ENCODE peak calls at places on chromosomes 1 and 21, in nine cellular contexts. One of them, this sample, is unnamed.

GRCh38 chr21:27407296-27407695 is 440.4 kb upstream of the ADAMTS5 start:
- DNase-seq in EL: no peak
- DNase-seq in mucosa of descending colon: no peak
- DNase-seq in HCEC 1CT: no peak
- DNase-seq in T-helper 2 cell: no peak
- DNase-seq in activated T-cell treated with anti-CD3 and anti-CD28 coated beads for 1 hour: no peak
- DNase-seq in stimulated activated CD8-positive, alpha-beta memory T cell treated with anti-CD3 and anti-CD28 coated beads, Interleukin-7, amount 100 ng/mL, for 1 hour: no peak
- DNase-seq in nucleus accumbens: no peak
- DNase-seq in stimulated activated CD4-positive, alpha-beta T cell treated with anti-CD3 and anti-CD28 coated beads, Interleukin-4, amount 100 ng/mL, for 24 hours: no peak
- DNase-seq in this sample: no peak

GRCh38 chr1:114737314-114737713 is 20.5 kb downstream of the CSDE1 start:
- DNase-seq in EL: no peak
- DNase-seq in stimulated activated CD8-positive, alpha-beta memory T cell treated with anti-CD3 and anti-CD28 coated beads, Interleukin-7, amount 100 ng/mL, for 1 hour: no peak
- DNase-seq in nucleus accumbens: no peak
- DNase-seq in mucosa of descending colon: peak
- DNase-seq in T-helper 2 cell: no peak
- DNase-seq in activated T-cell treated with anti-CD3 and anti-CD28 coated beads for 1 hour: no peak
- DNase-seq in HCEC 1CT: no peak
- DNase-seq in stimulated activated CD4-positive, alpha-beta T cell treated with anti-CD3 and anti-CD28 coated beads, Interleukin-4, amount 100 ng/mL, for 24 hours: no peak
- DNase-seq in this sample: no peak

GRCh38 chr1:50279622-50280320 is 143.5 kb downstream of the DMRTA2 start:
- DNase-seq in activated T-cell treated with anti-CD3 and anti-CD28 coated beads for 1 hour: no peak
- DNase-seq in T-helper 2 cell: peak
- DNase-seq in stimulated activated CD8-positive, alpha-beta memory T cell treated with anti-CD3 and anti-CD28 coated beads, Interleukin-7, amount 100 ng/mL, for 1 hour: no peak
- DNase-seq in HCEC 1CT: no peak
- DNase-seq in stimulated activated CD4-positive, alpha-beta T cell treated with anti-CD3 and anti-CD28 coated beads, Interleukin-4, amount 100 ng/mL, for 24 hours: no peak
- DNase-seq in EL: no peak
- DNase-seq in nucleus accumbens: no peak
- DNase-seq in mucosa of descending colon: peak
- DNase-seq in this sample: peak

GRCh38 chr1:116116040-116116439 is 4.8 kb downstream of the MAB21L3 start:
- DNase-seq in stimulated activated CD8-positive, alpha-beta memory T cell treated with anti-CD3 and anti-CD28 coated beads, Interleukin-7, amount 100 ng/mL, for 1 hour: no peak
- DNase-seq in HCEC 1CT: no peak
- DNase-seq in T-helper 2 cell: no peak
- DNase-seq in EL: no peak
- DNase-seq in mucosa of descending colon: no peak
- DNase-seq in nucleus accumbens: no peak
- DNase-seq in stimulated activated CD4-positive, alpha-beta T cell treated with anti-CD3 and anti-CD28 coated beads, Interleukin-4, amount 100 ng/mL, for 24 hours: no peak
- DNase-seq in activated T-cell treated with anti-CD3 and anti-CD28 coated beads for 1 hour: no peak
- DNase-seq in this sample: no peak

GRCh38 chr1:33093004-33093403 is 12.1 kb downstream of the AZIN2 start:
- DNase-seq in HCEC 1CT: no peak
- DNase-seq in stimulated activated CD4-positive, alpha-beta T cell treated with anti-CD3 and anti-CD28 coated beads, Interleukin-4, amount 100 ng/mL, for 24 hours: no peak
- DNase-seq in activated T-cell treated with anti-CD3 and anti-CD28 coated beads for 1 hour: no peak
- DNase-seq in nucleus accumbens: no peak
- DNase-seq in EL: no peak
- DNase-seq in mucosa of descending colon: no peak
- DNase-seq in stimulated activated CD8-positive, alpha-beta memory T cell treated with anti-CD3 and anti-CD28 coated beads, Interleukin-7, amount 100 ng/mL, for 1 hour: no peak
- DNase-seq in T-helper 2 cell: no peak
- DNase-seq in this sample: peak

GRCh38 chr21:43274946-43275310 is 106.1 kb downstream of the CRYAA start:
- DNase-seq in activated T-cell treated with anti-CD3 and anti-CD28 coated beads for 1 hour: no peak
- DNase-seq in T-helper 2 cell: no peak
- DNase-seq in EL: no peak
- DNase-seq in mucosa of descending colon: no peak
- DNase-seq in stimulated activated CD4-positive, alpha-beta T cell treated with anti-CD3 and anti-CD28 coated beads, Interleukin-4, amount 100 ng/mL, for 24 hours: no peak
- DNase-seq in nucleus accumbens: no peak
- DNase-seq in stimulated activated CD8-positive, alpha-beta memory T cell treated with anti-CD3 and anti-CD28 coated beads, Interleukin-7, amount 100 ng/mL, for 1 hour: no peak
- DNase-seq in HCEC 1CT: no peak
- DNase-seq in this sample: no peak

GRCh38 chr1:11648039-11648438 is 6.2 kb downstream of the FBXO2 start:
- DNase-seq in stimulated activated CD8-positive, alpha-beta memory T cell treated with anti-CD3 and anti-CD28 coated beads, Interleukin-7, amount 100 ng/mL, for 1 hour: no peak
- DNase-seq in stimulated activated CD4-positive, alpha-beta T cell treated with anti-CD3 and anti-CD28 coated beads, Interleukin-4, amount 100 ng/mL, for 24 hours: no peak
- DNase-seq in EL: no peak
- DNase-seq in activated T-cell treated with anti-CD3 and anti-CD28 coated beads for 1 hour: no peak
- DNase-seq in HCEC 1CT: no peak
- DNase-seq in mucosa of descending colon: no peak
- DNase-seq in nucleus accumbens: peak
- DNase-seq in T-helper 2 cell: no peak
- DNase-seq in this sample: no peak

GRCh38 chr1:1087351-1088035 is 13.4 kb upstream of the RNF223 start:
- DNase-seq in EL: no peak
- DNase-seq in T-helper 2 cell: no peak
- DNase-seq in stimulated activated CD8-positive, alpha-beta memory T cell treated with anti-CD3 and anti-CD28 coated beads, Interleukin-7, amount 100 ng/mL, for 1 hour: no peak
- DNase-seq in nucleus accumbens: no peak
- DNase-seq in activated T-cell treated with anti-CD3 and anti-CD28 coated beads for 1 hour: no peak
- DNase-seq in stimulated activated CD4-positive, alpha-beta T cell treated with anti-CD3 and anti-CD28 coated beads, Interleukin-4, amount 100 ng/mL, for 24 hours: no peak
- DNase-seq in mucosa of descending colon: no peak
- DNase-seq in HCEC 1CT: no peak
- DNase-seq in this sample: no peak

GRCh38 chr1:103497404-103497803 is 28.1 kb upstream of the RNPC3 start:
- DNase-seq in stimulated activated CD4-positive, alpha-beta T cell treated with anti-CD3 and anti-CD28 coated beads, Interleukin-4, amount 100 ng/mL, for 24 hours: no peak
- DNase-seq in HCEC 1CT: no peak
- DNase-seq in T-helper 2 cell: no peak
- DNase-seq in stimulated activated CD8-positive, alpha-beta memory T cell treated with anti-CD3 and anti-CD28 coated beads, Interleukin-7, amount 100 ng/mL, for 1 hour: no peak
- DNase-seq in mucosa of descending colon: no peak
- DNase-seq in activated T-cell treated with anti-CD3 and anti-CD28 coated beads for 1 hour: no peak
- DNase-seq in nucleus accumbens: no peak
- DNase-seq in EL: no peak
- DNase-seq in this sample: no peak

GRCh38 chr1:181255270-181255929 is 166.9 kb downstream of the IER5 start:
- DNase-seq in activated T-cell treated with anti-CD3 and anti-CD28 coated beads for 1 hour: no peak
- DNase-seq in EL: peak
- DNase-seq in T-helper 2 cell: no peak
- DNase-seq in stimulated activated CD4-positive, alpha-beta T cell treated with anti-CD3 and anti-CD28 coated beads, Interleukin-4, amount 100 ng/mL, for 24 hours: no peak
- DNase-seq in HCEC 1CT: peak
- DNase-seq in mucosa of descending colon: no peak
- DNase-seq in nucleus accumbens: no peak
- DNase-seq in stimulated activated CD8-positive, alpha-beta memory T cell treated with anti-CD3 and anti-CD28 coated beads, Interleukin-7, amount 100 ng/mL, for 1 hour: no peak
- DNase-seq in this sample: no peak

GRCh38 chr1:56967900-56968832 is 2.4 kb upstream of the C8B start:
- DNase-seq in EL: peak
- DNase-seq in nucleus accumbens: no peak
- DNase-seq in activated T-cell treated with anti-CD3 and anti-CD28 coated beads for 1 hour: no peak
- DNase-seq in mucosa of descending colon: peak
- DNase-seq in stimulated activated CD8-positive, alpha-beta memory T cell treated with anti-CD3 and anti-CD28 coated beads, Interleukin-7, amount 100 ng/mL, for 1 hour: no peak
- DNase-seq in HCEC 1CT: peak
- DNase-seq in stimulated activated CD4-positive, alpha-beta T cell treated with anti-CD3 and anti-CD28 coated beads, Interleukin-4, amount 100 ng/mL, for 24 hours: no peak
- DNase-seq in T-helper 2 cell: no peak
- DNase-seq in this sample: peak

GRCh38 chr1:205510308-205510950 is 6.0 kb downstream of the CDK18 start:
- DNase-seq in stimulated activated CD8-positive, alpha-beta memory T cell treated with anti-CD3 and anti-CD28 coated beads, Interleukin-7, amount 100 ng/mL, for 1 hour: no peak
- DNase-seq in nucleus accumbens: no peak
- DNase-seq in mucosa of descending colon: no peak
- DNase-seq in T-helper 2 cell: no peak
- DNase-seq in activated T-cell treated with anti-CD3 and anti-CD28 coated beads for 1 hour: no peak
- DNase-seq in stimulated activated CD4-positive, alpha-beta T cell treated with anti-CD3 and anti-CD28 coated beads, Interleukin-4, amount 100 ng/mL, for 24 hours: no peak
- DNase-seq in EL: no peak
- DNase-seq in HCEC 1CT: no peak
- DNase-seq in this sample: no peak

GRCh38 chr1:221543529-221544120 is 198.3 kb downstream of the DUSP10 start:
- DNase-seq in mucosa of descending colon: no peak
- DNase-seq in HCEC 1CT: peak
- DNase-seq in EL: peak
- DNase-seq in stimulated activated CD8-positive, alpha-beta memory T cell treated with anti-CD3 and anti-CD28 coated beads, Interleukin-7, amount 100 ng/mL, for 1 hour: no peak
- DNase-seq in T-helper 2 cell: peak
- DNase-seq in activated T-cell treated with anti-CD3 and anti-CD28 coated beads for 1 hour: no peak
- DNase-seq in nucleus accumbens: no peak
- DNase-seq in stimulated activated CD4-positive, alpha-beta T cell treated with anti-CD3 and anti-CD28 coated beads, Interleukin-4, amount 100 ng/mL, for 24 hours: no peak
- DNase-seq in this sample: peak

GRCh38 chr1:226100436-226101347 is 38.2 kb downstream of the H3-3A start:
- DNase-seq in stimulated activated CD4-positive, alpha-beta T cell treated with anti-CD3 and anti-CD28 coated beads, Interleukin-4, amount 100 ng/mL, for 24 hours: peak
- DNase-seq in T-helper 2 cell: peak
- DNase-seq in nucleus accumbens: no peak
- DNase-seq in EL: peak
- DNase-seq in mucosa of descending colon: peak
- DNase-seq in stimulated activated CD8-positive, alpha-beta memory T cell treated with anti-CD3 and anti-CD28 coated beads, Interleukin-7, amount 100 ng/mL, for 1 hour: no peak
- DNase-seq in activated T-cell treated with anti-CD3 and anti-CD28 coated beads for 1 hour: peak
- DNase-seq in HCEC 1CT: peak
- DNase-seq in this sample: peak

GRCh38 chr1:14487671-14488070 is 110.8 kb upstream of the KAZN start:
- DNase-seq in stimulated activated CD4-positive, alpha-beta T cell treated with anti-CD3 and anti-CD28 coated beads, Interleukin-4, amount 100 ng/mL, for 24 hours: no peak
- DNase-seq in stimulated activated CD8-positive, alpha-beta memory T cell treated with anti-CD3 and anti-CD28 coated beads, Interleukin-7, amount 100 ng/mL, for 1 hour: no peak
- DNase-seq in T-helper 2 cell: no peak
- DNase-seq in nucleus accumbens: no peak
- DNase-seq in activated T-cell treated with anti-CD3 and anti-CD28 coated beads for 1 hour: no peak
- DNase-seq in HCEC 1CT: no peak
- DNase-seq in mucosa of descending colon: no peak
- DNase-seq in EL: peak
- DNase-seq in this sample: no peak

GRCh38 chr1:200221614-200222282 is 188.1 kb downstream of the ZNF281 start:
- DNase-seq in T-helper 2 cell: peak
- DNase-seq in stimulated activated CD4-positive, alpha-beta T cell treated with anti-CD3 and anti-CD28 coated beads, Interleukin-4, amount 100 ng/mL, for 24 hours: no peak
- DNase-seq in activated T-cell treated with anti-CD3 and anti-CD28 coated beads for 1 hour: no peak
- DNase-seq in stimulated activated CD8-positive, alpha-beta memory T cell treated with anti-CD3 and anti-CD28 coated beads, Interleukin-7, amount 100 ng/mL, for 1 hour: no peak
- DNase-seq in mucosa of descending colon: no peak
- DNase-seq in HCEC 1CT: no peak
- DNase-seq in EL: no peak
- DNase-seq in nucleus accumbens: no peak
- DNase-seq in this sample: no peak

GRCh38 chr1:178031856-178032320 is 62.0 kb upstream of the RASAL2 start:
- DNase-seq in activated T-cell treated with anti-CD3 and anti-CD28 coated beads for 1 hour: no peak
- DNase-seq in stimulated activated CD8-positive, alpha-beta memory T cell treated with anti-CD3 and anti-CD28 coated beads, Interleukin-7, amount 100 ng/mL, for 1 hour: no peak
- DNase-seq in nucleus accumbens: peak
- DNase-seq in EL: peak
- DNase-seq in mucosa of descending colon: peak
- DNase-seq in T-helper 2 cell: peak
- DNase-seq in HCEC 1CT: peak
- DNase-seq in stimulated activated CD4-positive, alpha-beta T cell treated with anti-CD3 and anti-CD28 coated beads, Interleukin-4, amount 100 ng/mL, for 24 hours: peak
- DNase-seq in this sample: peak

GRCh38 chr1:112394743-112395062 is 1.3 kb upstream of the CTTNBP2NL start:
- DNase-seq in nucleus accumbens: no peak
- DNase-seq in EL: no peak
- DNase-seq in activated T-cell treated with anti-CD3 and anti-CD28 coated beads for 1 hour: no peak
- DNase-seq in stimulated activated CD8-positive, alpha-beta memory T cell treated with anti-CD3 and anti-CD28 coated beads, Interleukin-7, amount 100 ng/mL, for 1 hour: no peak
- DNase-seq in T-helper 2 cell: no peak
- DNase-seq in mucosa of descending colon: no peak
- DNase-seq in stimulated activated CD4-positive, alpha-beta T cell treated with anti-CD3 and anti-CD28 coated beads, Interleukin-4, amount 100 ng/mL, for 24 hours: no peak
- DNase-seq in HCEC 1CT: no peak
- DNase-seq in this sample: no peak

GRCh38 chr1:233587958-233588799 is 25.7 kb upstream of the KCNK1 start:
- DNase-seq in T-helper 2 cell: no peak
- DNase-seq in HCEC 1CT: no peak
- DNase-seq in EL: no peak
- DNase-seq in stimulated activated CD8-positive, alpha-beta memory T cell treated with anti-CD3 and anti-CD28 coated beads, Interleukin-7, amount 100 ng/mL, for 1 hour: no peak
- DNase-seq in activated T-cell treated with anti-CD3 and anti-CD28 coated beads for 1 hour: no peak
- DNase-seq in stimulated activated CD4-positive, alpha-beta T cell treated with anti-CD3 and anti-CD28 coated beads, Interleukin-4, amount 100 ng/mL, for 24 hours: no peak
- DNase-seq in nucleus accumbens: no peak
- DNase-seq in mucosa of descending colon: no peak
- DNase-seq in this sample: peak

GRCh38 chr1:78091215-78091813 is 45.5 kb downstream of the GIPC2 start:
- DNase-seq in stimulated activated CD4-positive, alpha-beta T cell treated with anti-CD3 and anti-CD28 coated beads, Interleukin-4, amount 100 ng/mL, for 24 hours: no peak
- DNase-seq in activated T-cell treated with anti-CD3 and anti-CD28 coated beads for 1 hour: no peak
- DNase-seq in nucleus accumbens: no peak
- DNase-seq in EL: no peak
- DNase-seq in mucosa of descending colon: no peak
- DNase-seq in T-helper 2 cell: no peak
- DNase-seq in HCEC 1CT: no peak
- DNase-seq in stimulated activated CD8-positive, alpha-beta memory T cell treated with anti-CD3 and anti-CD28 coated beads, Interleukin-7, amount 100 ng/mL, for 1 hour: no peak
- DNase-seq in this sample: no peak

GRCh38 chr1:46613661-46614603 is 2.7 kb downstream of the MOB3C start:
- DNase-seq in stimulated activated CD4-positive, alpha-beta T cell treated with anti-CD3 and anti-CD28 coated beads, Interleukin-4, amount 100 ng/mL, for 24 hours: peak
- DNase-seq in mucosa of descending colon: peak
- DNase-seq in stimulated activated CD8-positive, alpha-beta memory T cell treated with anti-CD3 and anti-CD28 coated beads, Interleukin-7, amount 100 ng/mL, for 1 hour: no peak
- DNase-seq in HCEC 1CT: peak
- DNase-seq in T-helper 2 cell: peak
- DNase-seq in nucleus accumbens: peak
- DNase-seq in activated T-cell treated with anti-CD3 and anti-CD28 coated beads for 1 hour: no peak
- DNase-seq in EL: peak
- DNase-seq in this sample: peak

GRCh38 chr1:58784758-58785423 is 1.0 kb upstream of the JUN start:
- DNase-seq in HCEC 1CT: peak
- DNase-seq in nucleus accumbens: peak
- DNase-seq in activated T-cell treated with anti-CD3 and anti-CD28 coated beads for 1 hour: peak
- DNase-seq in EL: peak
- DNase-seq in stimulated activated CD8-positive, alpha-beta memory T cell treated with anti-CD3 and anti-CD28 coated beads, Interleukin-7, amount 100 ng/mL, for 1 hour: peak
- DNase-seq in T-helper 2 cell: peak
- DNase-seq in mucosa of descending colon: peak
- DNase-seq in stimulated activated CD4-positive, alpha-beta T cell treated with anti-CD3 and anti-CD28 coated beads, Interleukin-4, amount 100 ng/mL, for 24 hours: peak
- DNase-seq in this sample: peak

GRCh38 chr1:38814984-38815464 is 44.5 kb downstream of the RRAGC start:
- DNase-seq in HCEC 1CT: no peak
- DNase-seq in EL: no peak
- DNase-seq in activated T-cell treated with anti-CD3 and anti-CD28 coated beads for 1 hour: no peak
- DNase-seq in T-helper 2 cell: no peak
- DNase-seq in mucosa of descending colon: no peak
- DNase-seq in stimulated activated CD4-positive, alpha-beta T cell treated with anti-CD3 and anti-CD28 coated beads, Interleukin-4, amount 100 ng/mL, for 24 hours: no peak
- DNase-seq in stimulated activated CD8-positive, alpha-beta memory T cell treated with anti-CD3 and anti-CD28 coated beads, Interleukin-7, amount 100 ng/mL, for 1 hour: no peak
- DNase-seq in nucleus accumbens: no peak
- DNase-seq in this sample: no peak

GRCh38 chr1:61182049-61182448 is 99.7 kb downstream of the NFIA start:
- DNase-seq in stimulated activated CD8-positive, alpha-beta memory T cell treated with anti-CD3 and anti-CD28 coated beads, Interleukin-7, amount 100 ng/mL, for 1 hour: no peak
- DNase-seq in activated T-cell treated with anti-CD3 and anti-CD28 coated beads for 1 hour: no peak
- DNase-seq in T-helper 2 cell: no peak
- DNase-seq in HCEC 1CT: peak
- DNase-seq in EL: peak
- DNase-seq in mucosa of descending colon: no peak
- DNase-seq in nucleus accumbens: no peak
- DNase-seq in stimulated activated CD4-positive, alpha-beta T cell treated with anti-CD3 and anti-CD28 coated beads, Interleukin-4, amount 100 ng/mL, for 24 hours: no peak
- DNase-seq in this sample: peak

GRCh38 chr1:14600405-14601150 is 2.1 kb downstream of the KAZN start:
- DNase-seq in activated T-cell treated with anti-CD3 and anti-CD28 coated beads for 1 hour: no peak
- DNase-seq in T-helper 2 cell: no peak
- DNase-seq in mucosa of descending colon: no peak
- DNase-seq in HCEC 1CT: no peak
- DNase-seq in EL: no peak
- DNase-seq in stimulated activated CD4-positive, alpha-beta T cell treated with anti-CD3 and anti-CD28 coated beads, Interleukin-4, amount 100 ng/mL, for 24 hours: no peak
- DNase-seq in nucleus accumbens: no peak
- DNase-seq in stimulated activated CD8-positive, alpha-beta memory T cell treated with anti-CD3 and anti-CD28 coated beads, Interleukin-7, amount 100 ng/mL, for 1 hour: no peak
- DNase-seq in this sample: no peak

GRCh38 chr21:43726686-43727570 is 8.0 kb downstream of the PDXK start:
- DNase-seq in activated T-cell treated with anti-CD3 and anti-CD28 coated beads for 1 hour: no peak
- DNase-seq in stimulated activated CD8-positive, alpha-beta memory T cell treated with anti-CD3 and anti-CD28 coated beads, Interleukin-7, amount 100 ng/mL, for 1 hour: no peak
- DNase-seq in HCEC 1CT: no peak
- DNase-seq in T-helper 2 cell: no peak
- DNase-seq in EL: no peak
- DNase-seq in mucosa of descending colon: no peak
- DNase-seq in stimulated activated CD4-positive, alpha-beta T cell treated with anti-CD3 and anti-CD28 coated beads, Interleukin-4, amount 100 ng/mL, for 24 hours: no peak
- DNase-seq in nucleus accumbens: no peak
- DNase-seq in this sample: no peak

GRCh38 chr1:66315675-66316074 is 218.3 kb upstream of the SGIP1 start:
- DNase-seq in stimulated activated CD4-positive, alpha-beta T cell treated with anti-CD3 and anti-CD28 coated beads, Interleukin-4, amount 100 ng/mL, for 24 hours: no peak
- DNase-seq in stimulated activated CD8-positive, alpha-beta memory T cell treated with anti-CD3 and anti-CD28 coated beads, Interleukin-7, amount 100 ng/mL, for 1 hour: no peak
- DNase-seq in activated T-cell treated with anti-CD3 and anti-CD28 coated beads for 1 hour: no peak
- DNase-seq in nucleus accumbens: no peak
- DNase-seq in mucosa of descending colon: no peak
- DNase-seq in T-helper 2 cell: no peak
- DNase-seq in EL: peak
- DNase-seq in HCEC 1CT: no peak
- DNase-seq in this sample: no peak

GRCh38 chr1:87279966-87280535 is 48.6 kb upstream of the LMO4 start:
- DNase-seq in T-helper 2 cell: peak
- DNase-seq in stimulated activated CD8-positive, alpha-beta memory T cell treated with anti-CD3 and anti-CD28 coated beads, Interleukin-7, amount 100 ng/mL, for 1 hour: no peak
- DNase-seq in activated T-cell treated with anti-CD3 and anti-CD28 coated beads for 1 hour: no peak
- DNase-seq in mucosa of descending colon: no peak
- DNase-seq in stimulated activated CD4-positive, alpha-beta T cell treated with anti-CD3 and anti-CD28 coated beads, Interleukin-4, amount 100 ng/mL, for 24 hours: no peak
- DNase-seq in HCEC 1CT: peak
- DNase-seq in nucleus accumbens: no peak
- DNase-seq in EL: no peak
- DNase-seq in this sample: no peak

This sample was measured in NCI-H82.